ENCODE peak calls at places on chromosome 9, in ten cellular contexts. U is heart left ventricle, N is breast epithelium, F is cardiac muscle cell, P is SK-N-SH, Z is adrenal gland, X is psoas muscle, J is upper lobe of right lung, R is stomach, Q is endothelial cell of umbilical vein. H is an unnamed sample.

GRCh38 chr9:85723220-85723619 is 18.5 kb downstream of the AGTPBP1 start:
- DNase-seq in U (peak; percentile 31), N (no peak), F (no peak), P (no peak), Z (no peak), X (no peak), J (no peak), R (no peak), Q (no peak), H (peak; percentile 65)

GRCh38 chr9:130866474-130866965 is 30.1 kb downstream of the QRFP start:
- DNase-seq in U (peak; percentile 72), N (peak; percentile 72), F (peak; percentile 86), P (peak; percentile 79), Z (peak; percentile 87), X (peak; percentile 59), J (no peak), R (peak; percentile 82), Q (peak; percentile 84), H (peak; percentile 94)

GRCh38 chr9:133495327-133496293 is 16.7 kb upstream of the SLC2A6 start:
- DNase-seq in U (peak; percentile 9), N (no peak), F (no peak), P (no peak), Z (no peak), X (no peak), J (no peak), R (no peak), Q (no peak), H (no peak)

GRCh38 chr9:94639045-94639995 is at the start of gene FBP1:
- DNase-seq in U (peak; percentile 56), N (no peak), F (peak; percentile 44), P (no peak), Z (peak; percentile 68), X (peak; percentile 52), J (peak; percentile 94), R (peak; percentile 64), Q (peak; percentile 17), H (peak; percentile 77)

GRCh38 chr9:90972057-90972456 is 170.4 kb downstream of the SYK start:
- DNase-seq in U (no peak), N (no peak), F (no peak), P (no peak), Z (no peak), X (no peak), J (no peak), R (no peak), Q (no peak), H (no peak)

GRCh38 chr9:76734716-76735115 is 29.5 kb upstream of the PCA3 start:
- DNase-seq in U (no peak), N (no peak), F (no peak), P (no peak), Z (no peak), X (no peak), J (no peak), R (no peak), Q (no peak), H (no peak)

GRCh38 chr9:35096035-35096849 is at the start of gene PIGO:
- DNase-seq in U (peak; percentile 94), N (peak; percentile 84), F (peak; percentile 91), P (peak; percentile 92), Z (peak; percentile 92), X (peak; percentile 90), J (peak; percentile 96), R (peak; percentile 92), Q (peak; percentile 78), H (peak; percentile 93)

GRCh38 chr9:89743576-89744254 is 138.9 kb downstream of the GADD45G start:
- DNase-seq in U (no peak), N (peak; percentile 50), F (no peak), P (peak; percentile 55), Z (no peak), X (no peak), J (no peak), R (no peak), Q (no peak), H (no peak)

GRCh38 chr9:122372856-122373845 is 2.3 kb downstream of the PTGS1 start:
- DNase-seq in U (no peak), N (no peak), F (no peak), P (no peak), Z (no peak), X (no peak), J (no peak), R (no peak), Q (no peak), H (no peak)

GRCh38 chr9:122374885-122375420 is 4.1 kb downstream of the PTGS1 start:
- DNase-seq in U (peak; percentile 88), N (peak; percentile 56), F (peak; percentile 48), P (peak; percentile 68), Z (peak; percentile 58), X (peak; percentile 78), J (peak; percentile 73), R (peak; percentile 85), Q (peak; percentile 46), H (peak; percentile 78)

GRCh38 chr9:122370869-122371467 is at the start of gene PTGS1:
- DNase-seq in U (peak; percentile 70), N (no peak), F (peak; percentile 48), P (peak; percentile 79), Z (no peak), X (peak; percentile 50), J (peak; percentile 80), R (peak; percentile 68), Q (peak; percentile 43), H (peak; percentile 67)

GRCh38 chr9:122370303-122370702 is 521 bp upstream of the PTGS1 start:
- DNase-seq in U (peak; percentile 62), N (no peak), F (no peak), P (no peak), Z (no peak), X (no peak), J (peak; percentile 76), R (no peak), Q (no peak), H (no peak)

DNA sequence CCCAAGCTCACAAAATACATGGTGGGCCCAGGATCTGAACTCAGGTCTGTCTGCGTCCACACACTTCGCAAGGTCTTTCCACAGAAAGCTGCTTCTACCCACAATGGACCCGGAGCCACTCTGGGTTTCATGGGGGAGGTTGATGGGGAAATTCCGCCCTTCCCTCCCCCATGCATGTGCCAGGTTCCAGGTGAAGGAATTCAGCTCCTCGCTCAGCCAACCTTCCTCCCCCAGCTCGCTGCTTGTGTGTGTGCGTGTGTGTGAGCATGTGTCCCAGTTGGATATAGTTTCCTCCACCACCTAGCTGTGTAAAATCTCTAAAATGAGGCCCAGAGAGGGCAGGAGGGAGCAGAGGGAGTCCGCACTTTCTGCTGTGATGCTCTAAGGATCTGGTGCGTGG is 1.0 kb downstream of the PTGS1 start:
- DNase-seq in U (no peak), N (no peak), F (no peak), P (no peak), Z (no peak), X (no peak), J (no peak), R (no peak), Q (no peak), H (no peak)
- H3K4me3 ChIP-seq in U (no peak overlapping the region), N (no peak overlapping the region), F (no peak overlapping the region), P (no peak overlapping the region), Z (no peak overlapping the region), X (no peak overlapping the region), J (peak overlapping the region; percentile 52), R (peak overlapping the region; percentile 58), Q (no peak overlapping the region), H (no peak overlapping the region)

GRCh38 chr9:128901822-128902221 is 19.0 kb upstream of the PHYHD1 start:
- DNase-seq in U (no peak), N (no peak), F (no peak), P (no peak), Z (no peak), X (no peak), J (no peak), R (no peak), Q (no peak), H (no peak)
- H3K4me1 ChIP-seq in U (peaks cover 70% of the 10 kb centered on the region), N (peaks cover 21% of the 10 kb centered on the region), F (no peaks in the 10 kb centered on the region), P (peaks cover 8% of the 10 kb centered on the region), Z (no peaks in the 10 kb centered on the region), X (no peaks in the 10 kb centered on the region), J (peaks cover 34% of the 10 kb centered on the region), R (peaks cover 32% of the 10 kb centered on the region), Q (peaks cover 7% of the 10 kb centered on the region), H (peaks cover 14% of the 10 kb centered on the region)

GRCh38 chr9:113275147-113276131 is at the start of the genes CDC26 and PRPF4:
- DNase-seq in U (peak; percentile 97), N (peak; percentile 96), F (peak; percentile 99), P (peak; percentile 93), Z (peak; percentile 98), X (peak; percentile 96), J (peak; percentile 98), R (peak; percentile 97), Q (peak; percentile 99), H (peak; percentile 98)

GRCh38 chr9:113269355-113269754 is 6.0 kb downstream of the CDC26 start:
- DNase-seq in U (no peak), N (no peak), F (no peak), P (no peak), Z (no peak), X (no peak), J (no peak), R (no peak), Q (no peak), H (no peak)

GRCh38 chr9:113278840-113279239 is 3.4 kb downstream of the PRPF4 start:
- DNase-seq in U (no peak), N (no peak), F (no peak), P (no peak), Z (no peak), X (no peak), J (no peak), R (no peak), Q (no peak), H (no peak)

GRCh38 chr9:113269871-113270270 is 5.5 kb downstream of the CDC26 start:
- DNase-seq in U (no peak), N (no peak), F (no peak), P (no peak), Z (no peak), X (no peak), J (no peak), R (no peak), Q (no peak), H (no peak)

GRCh38 chr9:113274474-113275146 is 762 bp downstream of the CDC26 start:
- DNase-seq in U (no peak), N (no peak), F (peak; percentile 79), P (peak; percentile 57), Z (no peak), X (no peak), J (no peak), R (no peak), Q (peak; percentile 66), H (no peak)
- TF ChIP-seq CTCF in U (peak; percentile 72), N (peak; percentile 73), F (peak; percentile 58), P (peak; percentile 77), Z (peak; percentile 54), X (peak; percentile 79), J (peak; percentile 71), R (peak; percentile 80), Q (peak; percentile 52), H (peak; percentile 37)

DNA sequence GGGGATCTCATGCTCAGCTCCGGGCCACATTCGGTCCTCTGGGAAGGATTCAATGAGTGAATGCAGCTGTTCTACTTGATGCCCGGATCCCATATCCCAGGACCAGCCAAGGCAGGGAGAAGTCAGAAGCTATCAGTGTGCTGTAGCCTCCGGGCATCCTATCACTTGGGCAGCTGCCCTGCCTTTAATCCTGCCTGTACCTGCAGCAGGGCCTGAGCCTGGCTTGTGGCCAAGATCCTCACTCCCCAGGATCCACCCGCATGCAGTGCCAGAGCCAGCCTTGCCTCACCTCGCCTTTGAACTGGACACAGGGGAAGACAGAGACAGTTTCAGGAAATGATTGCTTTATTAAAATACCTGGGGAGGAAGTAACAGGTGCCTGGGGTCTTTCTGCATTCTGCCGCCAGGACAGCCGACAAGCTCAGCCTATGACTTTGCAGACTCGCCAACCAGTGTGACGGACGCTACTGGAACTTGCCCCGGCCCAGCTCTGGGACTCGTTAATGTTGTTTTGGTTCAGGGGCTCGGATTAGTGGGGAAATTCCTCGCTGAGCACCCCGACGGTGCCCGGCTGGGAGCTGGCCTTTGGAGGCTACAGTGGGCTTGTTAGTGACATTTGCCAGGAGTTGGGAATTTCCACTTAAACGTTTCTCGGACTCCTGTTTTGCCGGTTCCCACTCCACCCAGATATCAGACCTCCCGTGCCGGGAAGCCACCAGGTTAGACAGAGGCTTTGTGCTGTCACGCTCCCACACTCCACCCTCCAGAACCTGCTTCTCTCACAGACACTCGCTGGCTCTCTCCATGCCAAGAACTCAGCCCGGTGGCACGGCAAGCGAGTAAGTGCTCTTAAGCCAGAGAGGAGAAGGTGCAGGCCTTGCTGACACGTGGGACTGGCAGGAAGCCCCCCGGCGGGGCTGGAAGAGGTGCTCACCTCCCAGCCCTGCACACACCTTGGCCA is 721 bp downstream of the PTGES start:
- DNase-seq in U (no peak), N (peak; percentile 67), F (no peak), P (peak; percentile 71), Z (no peak), X (no peak), J (no peak), R (peak; percentile 80), Q (no peak), H (peak; percentile 69)
- H3K4me3 ChIP-seq in U (peak overlapping the region; percentile 35), N (peak overlapping the region; percentile 49), F (no peak overlapping the region), P (peak overlapping the region; percentile 29), Z (no peak overlapping the region), X (peak overlapping the region; percentile 46), J (peak overlapping the region; percentile 39), R (peak overlapping the region; percentile 38), Q (no peak overlapping the region), H (no peak overlapping the region)